ENCODE peak calls at places on chromosomes 6 and 20, in seven cellular contexts. H is GM12891, E is transverse colon, K is astrocyte, C is astrocyte of the spinal cord, X is PC-3, V is HCT116. A is an unnamed sample.

GRCh38 chr6:105015482-105015881 is 58.6 kb downstream of the LIN28B start:
- DNase-seq in H (no peak), E (no peak), K (peak; percentile 79), C (peak; percentile 67), X (peak; percentile 15), V (no peak), A (no peak)

GRCh38 chr6:16136536-16137450 is 7.9 kb downstream of the MYLIP start:
- DNase-seq in H (no peak), E (no peak), K (peak; percentile 94), C (peak; percentile 88), X (peak; percentile 87), V (peak; percentile 21), A (peak; percentile 13)

GRCh38 chr20:14336667-14337066 is 745 bp downstream of the FLRT3 start:
- DNase-seq in H (no peak), E (no peak), K (peak; percentile 3), C (no peak), X (peak; percentile 63), V (no peak), A (no peak)

GRCh38 chr6:166933396-166933795 is 23.0 kb downstream of the RNASET2 start:
- DNase-seq in H (no peak), E (no peak), K (no peak), C (no peak), X (peak; percentile 94), V (no peak), A (no peak)

GRCh38 chr6:31317036-31317435 is 39.9 kb downstream of the HLA-B start:
- DNase-seq in H (no peak), E (no peak), K (no peak), C (no peak), X (no peak), V (no peak), A (no peak)

GRCh38 chr6:110664933-110665332 is 150.3 kb downstream of the CDK19 start:
- DNase-seq in H (no peak), E (no peak), K (no peak), C (no peak), X (peak; percentile 32), V (no peak), A (no peak)

GRCh38 chr20:51388756-51389542 is 153.6 kb downstream of the NFATC2 start:
- DNase-seq in H (no peak), E (no peak), K (no peak), C (no peak), X (peak; percentile 68), V (no peak), A (no peak)

GRCh38 chr6:144063246-144063743 is 32.1 kb downstream of the SF3B5 start:
- DNase-seq in H (no peak), E (peak; percentile 51), K (no peak), C (no peak), X (no peak), V (no peak), A (peak; percentile 9)

GRCh38 chr6:118804091-118804490 is 89.9 kb upstream of the ASF1A start:
- DNase-seq in H (no peak), E (no peak), K (peak; percentile 7), C (no peak), X (no peak), V (no peak), A (no peak)

GRCh38 chr20:17916365-17916996 is 52.1 kb downstream of the SNX5 start:
- DNase-seq in H (no peak), E (no peak), K (no peak), C (no peak), X (no peak), V (no peak), A (no peak)

GRCh38 chr6:2103644-2104523 is 141.5 kb downstream of the GMDS start:
- DNase-seq in H (no peak), E (no peak), K (peak; percentile 12), C (peak; percentile 70), X (peak; percentile 71), V (peak; percentile 19), A (no peak)

GRCh38 chr6:151288711-151289398 is 49.1 kb downstream of the AKAP12 start:
- DNase-seq in H (no peak), E (no peak), K (no peak), C (no peak), X (no peak), V (no peak), A (no peak)